ENCODE peak calls at places on chromosomes 12 and 14, in six cellular contexts. One of them, this sample, is unnamed.

GRCh38 chr12:132279184-132279889 is 50.1 kb downstream of the GALNT9 start:
- DNase-seq in immature natural killer cell: no peak
- DNase-seq in NCI-H146: no peak
- DNase-seq in psoas muscle: peak
- DNase-seq in choroid plexus epithelial cell: peak
- DNase-seq in activated naive CD8-positive, alpha-beta T cell treated with anti-CD3 and anti-CD28 coated beads, Interleukin-2, amount 50 U/mL, for 16 hours: no peak
- DNase-seq in this sample: no peak

GRCh38 chr12:49502590-49502989 is 36.2 kb upstream of the KCNH3 start:
- DNase-seq in immature natural killer cell: no peak
- DNase-seq in NCI-H146: no peak
- DNase-seq in psoas muscle: no peak
- DNase-seq in choroid plexus epithelial cell: no peak
- DNase-seq in activated naive CD8-positive, alpha-beta T cell treated with anti-CD3 and anti-CD28 coated beads, Interleukin-2, amount 50 U/mL, for 16 hours: no peak
- DNase-seq in this sample: no peak

GRCh38 chr12:5442251-5443006 is 10.5 kb downstream of the NTF3 start:
- DNase-seq in immature natural killer cell: no peak
- DNase-seq in NCI-H146: peak
- DNase-seq in psoas muscle: no peak
- DNase-seq in choroid plexus epithelial cell: peak
- DNase-seq in activated naive CD8-positive, alpha-beta T cell treated with anti-CD3 and anti-CD28 coated beads, Interleukin-2, amount 50 U/mL, for 16 hours: no peak
- DNase-seq in this sample: peak

GRCh38 chr12:29780084-29780483 is 3.7 kb downstream of the TMTC1 start:
- DNase-seq in immature natural killer cell: no peak
- DNase-seq in NCI-H146: no peak
- DNase-seq in psoas muscle: no peak
- DNase-seq in choroid plexus epithelial cell: no peak
- DNase-seq in activated naive CD8-positive, alpha-beta T cell treated with anti-CD3 and anti-CD28 coated beads, Interleukin-2, amount 50 U/mL, for 16 hours: no peak
- DNase-seq in this sample: no peak

GRCh38 chr14:35921745-35922144 is 95.6 kb downstream of the BRMS1L start:
- DNase-seq in immature natural killer cell: no peak
- DNase-seq in NCI-H146: no peak
- DNase-seq in psoas muscle: no peak
- DNase-seq in choroid plexus epithelial cell: no peak
- DNase-seq in activated naive CD8-positive, alpha-beta T cell treated with anti-CD3 and anti-CD28 coated beads, Interleukin-2, amount 50 U/mL, for 16 hours: no peak
- DNase-seq in this sample: no peak

GRCh38 chr12:101078144-101078543 is 131.9 kb downstream of the SLC5A8 start:
- DNase-seq in immature natural killer cell: no peak
- DNase-seq in NCI-H146: no peak
- DNase-seq in psoas muscle: no peak
- DNase-seq in choroid plexus epithelial cell: no peak
- DNase-seq in activated naive CD8-positive, alpha-beta T cell treated with anti-CD3 and anti-CD28 coated beads, Interleukin-2, amount 50 U/mL, for 16 hours: no peak
- DNase-seq in this sample: no peak

GRCh38 chr12:8156845-8157244 is at the start of gene ZNF705A:
- DNase-seq in immature natural killer cell: no peak
- DNase-seq in NCI-H146: no peak
- DNase-seq in psoas muscle: no peak
- DNase-seq in choroid plexus epithelial cell: peak
- DNase-seq in activated naive CD8-positive, alpha-beta T cell treated with anti-CD3 and anti-CD28 coated beads, Interleukin-2, amount 50 U/mL, for 16 hours: no peak
- DNase-seq in this sample: no peak

GRCh38 chr12:14751987-14752386 is 51.3 kb downstream of the WBP11 start:
- DNase-seq in immature natural killer cell: no peak
- DNase-seq in NCI-H146: no peak
- DNase-seq in psoas muscle: no peak
- DNase-seq in choroid plexus epithelial cell: no peak
- DNase-seq in activated naive CD8-positive, alpha-beta T cell treated with anti-CD3 and anti-CD28 coated beads, Interleukin-2, amount 50 U/mL, for 16 hours: no peak
- DNase-seq in this sample: no peak

GRCh38 chr14:22781606-22782000 is 15.1 kb downstream of the OXA1L start:
- DNase-seq in immature natural killer cell: no peak
- DNase-seq in NCI-H146: no peak
- DNase-seq in psoas muscle: no peak
- DNase-seq in choroid plexus epithelial cell: peak
- DNase-seq in activated naive CD8-positive, alpha-beta T cell treated with anti-CD3 and anti-CD28 coated beads, Interleukin-2, amount 50 U/mL, for 16 hours: no peak
- DNase-seq in this sample: no peak

This sample was measured in NCI-H748 treated with DMSO at 0.1 percent for 48 hours.